ENCODE peak calls at places on chromosome 16, in seven cellular contexts. Y is HCT116, D is esophagus muscularis mucosa, K is stomach, G is prostate gland, V is GM12892, R is upper lobe of left lung. C is an unnamed sample.

GRCh38 chr16:76768948-76769347 is 422.0 kb upstream of the MON1B start:
- DNase-seq in R (peak), Y (no peak), V (no peak), K (no peak), D (no peak), G (no peak), C (no peak)

GRCh38 chr16:3161235-3162018 is 26.6 kb upstream of the OR1F1 start:
- DNase-seq in D (no peak), Y (no peak), V (no peak), R (peak), G (no peak), K (no peak), C (no peak)

GRCh38 chr16:74865922-74866598 is 91.4 kb upstream of the FA2H start:
- DNase-seq in G (no peak), D (no peak), V (no peak), R (no peak), Y (no peak), K (no peak), C (no peak)

GRCh38 chr16:8572919-8573724 is 17.2 kb downstream of the TMEM114 start:
- DNase-seq in V (no peak), D (no peak), R (no peak), K (no peak), Y (peak), G (no peak), C (no peak)

GRCh38 chr16:56866955-56867830 is 2.2 kb downstream of the SLC12A3 start:
- DNase-seq in K (peak), V (no peak), G (peak), D (no peak), R (peak), Y (peak), C (peak)

GRCh38 chr16:8649829-8650554 is 24.4 kb upstream of the ABAT start:
- DNase-seq in V (no peak), D (no peak), K (no peak), Y (no peak), G (no peak), R (no peak), C (no peak)

GRCh38 chr16:89860747-89861304 is 12.6 kb upstream of the TCF25 start:
- DNase-seq in D (no peak), G (peak), R (peak), Y (peak), K (peak), V (peak), C (peak)

GRCh38 chr16:6247771-6248170 is 1084.9 kb upstream of the RBFOX1 start:
- DNase-seq in D (no peak), V (no peak), K (no peak), Y (no peak), G (no peak), R (no peak), C (no peak)

GRCh38 chr16:25256821-25257503 is 683 bp downstream of the ZKSCAN2 start:
- DNase-seq in G (peak), V (no peak), K (no peak), R (no peak), Y (no peak), D (no peak), C (peak)

DNA sequence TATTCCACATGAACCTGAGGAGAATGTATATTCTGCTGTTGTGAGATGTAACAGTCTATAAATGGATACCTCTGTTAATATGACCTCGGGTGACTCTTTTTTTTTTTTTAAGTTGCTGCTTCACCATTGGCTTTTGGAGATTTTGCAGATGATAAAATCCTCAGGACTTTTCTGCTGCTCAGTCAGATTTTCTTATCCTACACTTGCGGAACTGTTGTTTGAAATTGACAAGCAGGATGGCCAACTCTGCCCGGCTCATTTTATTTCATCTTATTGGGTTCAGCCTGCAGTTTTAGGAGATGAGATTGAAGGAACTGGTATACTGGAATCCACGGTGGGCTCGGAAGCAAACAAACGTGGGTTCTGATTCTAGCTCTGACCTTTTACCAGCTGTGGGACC is 19.3 kb downstream of the IL4R start:
- DNase-seq in D (no peak), G (no peak), V (no peak), K (no peak), Y (no peak), R (no peak), C (no peak)
- TF ChIP-seq POLR2AphosphoS5 in D (peak), G (no peak), V (no peak), K (no peak), Y (no peak), R (no peak), C (no peak)

DNA sequence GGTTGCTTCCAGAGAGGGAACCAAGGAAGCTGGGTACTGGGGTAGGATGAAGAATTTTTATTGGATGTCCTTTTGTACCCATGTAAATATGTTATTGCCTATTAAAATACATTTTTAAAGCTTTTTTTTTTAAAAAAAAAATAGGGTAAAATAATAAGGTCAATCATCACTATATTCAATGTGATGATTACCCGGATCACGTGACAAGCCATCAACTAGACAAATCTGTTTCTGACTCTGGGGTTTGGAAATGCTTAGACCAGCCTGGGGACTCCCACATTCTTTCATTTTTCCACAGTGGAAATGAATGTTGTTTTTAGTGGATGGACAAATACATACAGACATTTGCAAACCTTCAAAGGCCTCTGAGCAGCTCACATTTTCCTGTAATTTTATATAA is 79.9 kb upstream of the KIFC3 start:
- DNase-seq in K (no peak), R (no peak), G (no peak), V (no peak), Y (no peak), D (no peak), C (no peak)
- TF ChIP-seq POLR2AphosphoS5 in K (no peak), R (no peak), G (no peak), V (no peak), Y (no peak), D (no peak), C (no peak)

GRCh38 chr16:84483882-84484565 is 20.4 kb downstream of the MEAK7 start:
- DNase-seq in K (peak), V (no peak), D (no peak), R (peak), Y (no peak), G (no peak), C (no peak)
- TF ChIP-seq POLR2AphosphoS5 in K (no peak), V (no peak), D (no peak), R (no peak), Y (no peak), G (no peak), C (no peak)

GRCh38 chr16:58487566-58488351 is 12.2 kb upstream of the NDRG4 start:
- DNase-seq in K (peak), V (peak), G (peak), D (no peak), Y (peak), R (peak), C (peak)
- TF ChIP-seq POLR2AphosphoS5 in K (peak), V (no peak), G (peak), D (no peak), Y (no peak), R (no peak), C (no peak)

GRCh38 chr16:87851601-87852000 is 17.7 kb downstream of the SLC7A5 start:
- DNase-seq in D (no peak), K (no peak), G (no peak), V (no peak), Y (no peak), R (peak), C (no peak)

GRCh38 chr16:87849419-87850008 is 19.8 kb downstream of the SLC7A5 start:
- DNase-seq in R (no peak), V (no peak), G (no peak), D (no peak), Y (no peak), K (peak), C (no peak)

GRCh38 chr16:87851141-87851587 is 18.1 kb downstream of the SLC7A5 start:
- DNase-seq in K (no peak), G (no peak), Y (no peak), V (no peak), R (peak), D (no peak), C (no peak)

GRCh38 chr16:87848676-87849345 is 20.5 kb downstream of the SLC7A5 start:
- DNase-seq in G (no peak), R (peak), K (peak), V (no peak), D (no peak), Y (no peak), C (no peak)

GRCh38 chr16:87850009-87851006 is 19.0 kb downstream of the SLC7A5 start:
- DNase-seq in D (no peak), V (peak), Y (no peak), G (peak), K (peak), R (peak), C (no peak)
- TF ChIP-seq POLR2AphosphoS5 in D (no peak), V (no peak), Y (peak), G (peak), K (no peak), R (no peak), C (peak)

DNA sequence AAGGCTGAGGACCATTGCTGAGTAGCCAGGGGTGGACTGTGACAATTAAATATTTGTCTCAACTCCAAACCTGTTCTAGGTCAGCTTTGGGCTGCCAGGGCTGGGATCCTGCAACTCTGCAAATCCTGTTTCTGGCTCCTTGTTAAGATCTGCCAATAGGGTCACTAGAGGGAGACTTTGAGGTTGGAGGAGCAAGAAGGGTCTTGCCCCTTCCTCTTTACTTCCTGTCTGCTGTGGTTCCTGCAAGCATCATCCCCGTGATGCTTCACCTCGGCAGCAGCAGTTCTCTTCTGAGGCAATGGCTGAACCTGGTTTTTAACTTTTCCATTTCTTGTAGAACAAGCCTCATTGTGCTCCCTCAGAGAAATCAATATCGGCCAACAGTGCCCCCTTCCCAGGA is 124.6 kb downstream of the IRX5 start:
- DNase-seq in D (no peak), Y (no peak), G (no peak), R (no peak), K (no peak), V (no peak), C (no peak)
- TF ChIP-seq POLR2AphosphoS5 in D (no peak), Y (no peak), G (no peak), R (no peak), K (no peak), V (no peak), C (no peak)

DNA sequence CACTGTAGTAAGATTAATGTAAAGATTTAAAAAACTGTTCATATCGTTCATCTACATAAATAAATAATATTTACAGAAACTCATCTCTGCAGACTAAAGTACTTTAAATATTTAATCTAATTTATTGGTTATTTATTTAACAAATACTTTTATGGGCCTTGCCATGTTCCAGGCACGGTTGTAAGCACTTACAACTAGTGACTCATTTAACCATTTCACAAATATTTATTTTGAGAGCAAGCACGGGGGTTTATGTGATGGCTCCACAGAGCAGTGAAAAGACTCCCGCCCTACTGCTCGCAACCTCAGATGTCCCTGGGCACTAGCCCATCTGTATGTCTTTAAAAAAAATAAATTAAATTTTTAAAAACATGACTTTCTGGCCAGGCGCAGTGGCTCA is 575.9 kb downstream of the WWOX start:
- DNase-seq in G (peak), V (no peak), K (no peak), Y (no peak), R (no peak), D (no peak), C (no peak)
- TF ChIP-seq POLR2AphosphoS5 in G (peak), V (no peak), K (peak), Y (no peak), R (no peak), D (no peak), C (no peak)

GRCh38 chr16:85146922-85147651 is 34.8 kb upstream of the CIBAR2 start:
- DNase-seq in K (no peak), V (no peak), Y (no peak), G (no peak), R (no peak), D (no peak), C (no peak)
- TF ChIP-seq POLR2AphosphoS5 in K (no peak), V (no peak), Y (no peak), G (no peak), R (no peak), D (no peak), C (no peak)

C was measured in HL-60.